ENCODE peak calls at places on chromosome 21, in seven cellular contexts. One of them, this sample, is unnamed.
A peak's percentile ranks its signal among the peaks of the same experiment; 100 is the strongest.

GRCh38 chr21:22056904-22057303 is 1058.7 kb downstream of the NCAM2 start:
- DNase-seq in right lobe of liver: no peak
- DNase-seq in uterus: no peak
- DNase-seq in cardiac muscle cell: no peak
- DNase-seq in fibroblast of lung: no peak
- DNase-seq in kidney: no peak
- DNase-seq in prostate gland: no peak
- DNase-seq in this sample: no peak

GRCh38 chr21:35226960-35227741 is 178.0 kb upstream of the RUNX1 start:
- DNase-seq in right lobe of liver: no peak
- DNase-seq in uterus: no peak
- DNase-seq in cardiac muscle cell: no peak
- DNase-seq in fibroblast of lung: no peak
- DNase-seq in kidney: no peak
- DNase-seq in prostate gland: no peak
- DNase-seq in this sample: no peak

GRCh38 chr21:35036521-35037383 is 12.3 kb downstream of the RUNX1 start:
- DNase-seq in right lobe of liver: no peak
- DNase-seq in uterus: no peak
- DNase-seq in cardiac muscle cell: no peak
- DNase-seq in fibroblast of lung: no peak
- DNase-seq in kidney: no peak
- DNase-seq in prostate gland: no peak
- DNase-seq in this sample: no peak

GRCh38 chr21:35503646-35504045 is 454.5 kb upstream of the RUNX1 start:
- DNase-seq in right lobe of liver: no peak
- DNase-seq in uterus: no peak
- DNase-seq in cardiac muscle cell: no peak
- DNase-seq in fibroblast of lung: peak; percentile 56
- DNase-seq in kidney: no peak
- DNase-seq in prostate gland: no peak
- DNase-seq in this sample: no peak

GRCh38 chr21:15826147-15826780 is 96.5 kb downstream of the USP25 start:
- DNase-seq in right lobe of liver: no peak
- DNase-seq in uterus: peak; percentile 19
- DNase-seq in cardiac muscle cell: peak; percentile 55
- DNase-seq in fibroblast of lung: peak; percentile 36
- DNase-seq in kidney: no peak
- DNase-seq in prostate gland: peak; percentile 29
- DNase-seq in this sample: no peak

GRCh38 chr21:28833181-28833580 is 159.5 kb downstream of the LTN1 start:
- DNase-seq in right lobe of liver: no peak
- DNase-seq in uterus: no peak
- DNase-seq in cardiac muscle cell: no peak
- DNase-seq in fibroblast of lung: no peak
- DNase-seq in kidney: no peak
- DNase-seq in prostate gland: no peak
- DNase-seq in this sample: no peak

GRCh38 chr21:35583566-35584216 is 476.6 kb downstream of the SETD4 start:
- DNase-seq in right lobe of liver: no peak
- DNase-seq in uterus: no peak
- DNase-seq in cardiac muscle cell: no peak
- DNase-seq in fibroblast of lung: no peak
- DNase-seq in kidney: no peak
- DNase-seq in prostate gland: no peak
- DNase-seq in this sample: no peak

GRCh38 chr21:35578831-35579470 is 481.4 kb downstream of the SETD4 start:
- DNase-seq in right lobe of liver: no peak
- DNase-seq in uterus: no peak
- DNase-seq in cardiac muscle cell: no peak
- DNase-seq in fibroblast of lung: peak; percentile 68
- DNase-seq in kidney: no peak
- DNase-seq in prostate gland: no peak
- DNase-seq in this sample: no peak

GRCh38 chr21:16797530-16797929 is 715.3 kb upstream of the CXADR start:
- DNase-seq in right lobe of liver: no peak
- DNase-seq in uterus: no peak
- DNase-seq in cardiac muscle cell: no peak
- DNase-seq in fibroblast of lung: no peak
- DNase-seq in kidney: no peak
- DNase-seq in prostate gland: no peak
- DNase-seq in this sample: no peak

GRCh38 chr21:43865471-43866181 is 603 bp downstream of the AGPAT3 start:
- DNase-seq in right lobe of liver: peak; percentile 76
- DNase-seq in uterus: peak; percentile 40
- DNase-seq in cardiac muscle cell: peak; percentile 28
- DNase-seq in fibroblast of lung: peak; percentile 26
- DNase-seq in kidney: no peak
- DNase-seq in prostate gland: no peak
- DNase-seq in this sample: peak; percentile 97

GRCh38 chr21:36065497-36066036 is 4.3 kb upstream of the CBR1 start:
- DNase-seq in right lobe of liver: no peak
- DNase-seq in uterus: no peak
- DNase-seq in cardiac muscle cell: no peak
- DNase-seq in fibroblast of lung: peak; percentile 64
- DNase-seq in kidney: no peak
- DNase-seq in prostate gland: no peak
- DNase-seq in this sample: peak; percentile 81

GRCh38 chr21:10539956-10540355 is 18.6 kb downstream of the TPTE start:
- DNase-seq in right lobe of liver: no peak
- DNase-seq in uterus: no peak
- DNase-seq in cardiac muscle cell: no peak
- DNase-seq in fibroblast of lung: no peak
- DNase-seq in kidney: no peak
- DNase-seq in prostate gland: no peak
- DNase-seq in this sample: no peak

GRCh38 chr21:9008636-9009035 is 1512.7 kb upstream of the TPTE start:
- DNase-seq in right lobe of liver: peak; percentile 25
- DNase-seq in uterus: no peak
- DNase-seq in cardiac muscle cell: no peak
- DNase-seq in fibroblast of lung: no peak
- DNase-seq in kidney: no peak
- DNase-seq in prostate gland: no peak
- DNase-seq in this sample: peak; percentile 46

GRCh38 chr21:36350282-36350910 is 30.4 kb downstream of the MORC3 start:
- DNase-seq in right lobe of liver: no peak
- DNase-seq in uterus: no peak
- DNase-seq in cardiac muscle cell: no peak
- DNase-seq in fibroblast of lung: peak; percentile 74
- DNase-seq in kidney: no peak
- DNase-seq in prostate gland: no peak
- DNase-seq in this sample: peak; percentile 72

GRCh38 chr21:25964009-25964408 is 206.6 kb downstream of the APP start:
- DNase-seq in right lobe of liver: no peak
- DNase-seq in uterus: no peak
- DNase-seq in cardiac muscle cell: no peak
- DNase-seq in fibroblast of lung: peak; percentile 65
- DNase-seq in kidney: no peak
- DNase-seq in prostate gland: no peak
- DNase-seq in this sample: no peak

GRCh38 chr21:45120975-45121374 is 46.6 kb downstream of the ADARB1 start:
- DNase-seq in right lobe of liver: no peak
- DNase-seq in uterus: peak; percentile 71
- DNase-seq in cardiac muscle cell: no peak
- DNase-seq in fibroblast of lung: no peak
- DNase-seq in kidney: no peak
- DNase-seq in prostate gland: peak; percentile 71
- DNase-seq in this sample: no peak

GRCh38 chr21:18468775-18469174 is 65.2 kb upstream of the TMPRSS15 start:
- DNase-seq in right lobe of liver: no peak
- DNase-seq in uterus: no peak
- DNase-seq in cardiac muscle cell: no peak
- DNase-seq in fibroblast of lung: no peak
- DNase-seq in kidney: no peak
- DNase-seq in prostate gland: no peak
- DNase-seq in this sample: no peak

GRCh38 chr21:40886931-40887330 is 40.0 kb upstream of the DSCAM start:
- DNase-seq in right lobe of liver: no peak
- DNase-seq in uterus: no peak
- DNase-seq in cardiac muscle cell: no peak
- DNase-seq in fibroblast of lung: no peak
- DNase-seq in kidney: no peak
- DNase-seq in prostate gland: peak; percentile 68
- DNase-seq in this sample: no peak

GRCh38 chr21:37032877-37033471 is 26.5 kb downstream of the RIPPLY3 start:
- DNase-seq in right lobe of liver: no peak
- DNase-seq in uterus: no peak
- DNase-seq in cardiac muscle cell: no peak
- DNase-seq in fibroblast of lung: peak; percentile 78
- DNase-seq in kidney: no peak
- DNase-seq in prostate gland: no peak
- DNase-seq in this sample: peak; percentile 72

GRCh38 chr21:43933146-43933673 is 68.2 kb downstream of the AGPAT3 start:
- DNase-seq in right lobe of liver: peak; percentile 5
- DNase-seq in uterus: no peak
- DNase-seq in cardiac muscle cell: no peak
- DNase-seq in fibroblast of lung: no peak
- DNase-seq in kidney: no peak
- DNase-seq in prostate gland: no peak
- DNase-seq in this sample: no peak

GRCh38 chr21:24894324-24894723 is 713.0 kb downstream of the MRPL39 start:
- DNase-seq in right lobe of liver: no peak
- DNase-seq in uterus: no peak
- DNase-seq in cardiac muscle cell: no peak
- DNase-seq in fibroblast of lung: no peak
- DNase-seq in kidney: no peak
- DNase-seq in prostate gland: no peak
- DNase-seq in this sample: no peak

GRCh38 chr21:24896735-24897124 is 710.6 kb downstream of the MRPL39 start:
- DNase-seq in right lobe of liver: no peak
- DNase-seq in uterus: no peak
- DNase-seq in cardiac muscle cell: no peak
- DNase-seq in fibroblast of lung: no peak
- DNase-seq in kidney: no peak
- DNase-seq in prostate gland: no peak
- DNase-seq in this sample: no peak

GRCh38 chr21:24897883-24898282 is 709.4 kb downstream of the MRPL39 start:
- DNase-seq in right lobe of liver: no peak
- DNase-seq in uterus: no peak
- DNase-seq in cardiac muscle cell: no peak
- DNase-seq in fibroblast of lung: no peak
- DNase-seq in kidney: no peak
- DNase-seq in prostate gland: no peak
- DNase-seq in this sample: no peak

GRCh38 chr21:24895885-24896734 is 711.2 kb downstream of the MRPL39 start:
- DNase-seq in right lobe of liver: no peak
- DNase-seq in uterus: no peak
- DNase-seq in cardiac muscle cell: peak; percentile 29
- DNase-seq in fibroblast of lung: peak; percentile 42
- DNase-seq in kidney: no peak
- DNase-seq in prostate gland: peak; percentile 18
- DNase-seq in this sample: no peak

GRCh38 chr21:24899138-24899537 is 708.1 kb downstream of the MRPL39 start:
- DNase-seq in right lobe of liver: no peak
- DNase-seq in uterus: no peak
- DNase-seq in cardiac muscle cell: no peak
- DNase-seq in fibroblast of lung: no peak
- DNase-seq in kidney: no peak
- DNase-seq in prostate gland: no peak
- DNase-seq in this sample: no peak
- H3K4me3 ChIP-seq in right lobe of liver: no peak overlapping the region
- H3K4me3 ChIP-seq in uterus: no peak overlapping the region
- H3K4me3 ChIP-seq in cardiac muscle cell: no peak overlapping the region
- H3K4me3 ChIP-seq in fibroblast of lung: no peak overlapping the region
- H3K4me3 ChIP-seq in kidney: no peak overlapping the region
- H3K4me3 ChIP-seq in prostate gland: no peak overlapping the region
- H3K4me3 ChIP-seq in this sample: no peak overlapping the region

GRCh38 chr21:42012763-42013329 is 2.7 kb upstream of the ZBTB21 start:
- DNase-seq in right lobe of liver: no peak
- DNase-seq in uterus: no peak
- DNase-seq in cardiac muscle cell: no peak
- DNase-seq in fibroblast of lung: no peak
- DNase-seq in kidney: no peak
- DNase-seq in prostate gland: no peak
- DNase-seq in this sample: peak; percentile 15

GRCh38 chr21:42009831-42010506 is at the start of gene ZBTB21:
- DNase-seq in right lobe of liver: peak; percentile 99
- DNase-seq in uterus: peak; percentile 99
- DNase-seq in cardiac muscle cell: peak; percentile 98
- DNase-seq in fibroblast of lung: peak; percentile 93
- DNase-seq in kidney: peak; percentile 99
- DNase-seq in prostate gland: peak; percentile 98
- DNase-seq in this sample: peak; percentile 99

GRCh38 chr21:42009018-42009830 is 936 bp downstream of the ZBTB21 start:
- DNase-seq in right lobe of liver: peak; percentile 76
- DNase-seq in uterus: peak; percentile 54
- DNase-seq in cardiac muscle cell: peak; percentile 62
- DNase-seq in fibroblast of lung: peak; percentile 65
- DNase-seq in kidney: peak; percentile 89
- DNase-seq in prostate gland: peak; percentile 27
- DNase-seq in this sample: peak; percentile 82

GRCh38 chr21:42012344-42012743 is 2.2 kb upstream of the ZBTB21 start:
- DNase-seq in right lobe of liver: no peak
- DNase-seq in uterus: no peak
- DNase-seq in cardiac muscle cell: no peak
- DNase-seq in fibroblast of lung: no peak
- DNase-seq in kidney: no peak
- DNase-seq in prostate gland: no peak
- DNase-seq in this sample: no peak

GRCh38 chr21:42010507-42011493 is 640 bp upstream of the ZBTB21 start:
- DNase-seq in right lobe of liver: peak; percentile 54
- DNase-seq in uterus: no peak
- DNase-seq in cardiac muscle cell: peak; percentile 63
- DNase-seq in fibroblast of lung: peak; percentile 12
- DNase-seq in kidney: peak; percentile 89
- DNase-seq in prostate gland: peak; percentile 43
- DNase-seq in this sample: peak; percentile 74
- TF ChIP-seq CTCF in right lobe of liver: peak; percentile 32
- TF ChIP-seq CTCF in uterus: no peak
- TF ChIP-seq CTCF in cardiac muscle cell: no peak
- TF ChIP-seq CTCF in fibroblast of lung: peak; percentile 6
- TF ChIP-seq CTCF in kidney: peak; percentile 9
- TF ChIP-seq CTCF in prostate gland: no peak
- TF ChIP-seq CTCF in this sample: no peak

GRCh38 chr21:42522771-42523170 is 9.1 kb downstream of the SLC37A1 start:
- DNase-seq in right lobe of liver: no peak
- DNase-seq in uterus: no peak
- DNase-seq in cardiac muscle cell: no peak
- DNase-seq in fibroblast of lung: no peak
- DNase-seq in kidney: no peak
- DNase-seq in prostate gland: no peak
- DNase-seq in this sample: no peak
- H3K4me1 ChIP-seq in right lobe of liver: peaks cover 17% of the 10 kb centered on the region
- H3K4me1 ChIP-seq in uterus: peaks cover 6% of the 10 kb centered on the region
- H3K4me1 ChIP-seq in cardiac muscle cell: peaks cover 25% of the 10 kb centered on the region
- H3K4me1 ChIP-seq in fibroblast of lung: peaks cover 7% of the 10 kb centered on the region
- H3K4me1 ChIP-seq in kidney: peaks cover 11% of the 10 kb centered on the region
- H3K4me1 ChIP-seq in prostate gland: peaks cover 36% of the 10 kb centered on the region
- H3K4me1 ChIP-seq in this sample: peaks cover 17% of the 10 kb centered on the region

GRCh38 chr21:46410516-46410915 is 48.2 kb upstream of the DIP2A start:
- DNase-seq in right lobe of liver: no peak
- DNase-seq in uterus: no peak
- DNase-seq in cardiac muscle cell: no peak
- DNase-seq in fibroblast of lung: no peak
- DNase-seq in kidney: peak; percentile 38
- DNase-seq in prostate gland: no peak
- DNase-seq in this sample: no peak
- H3K4me3 ChIP-seq in right lobe of liver: no peak overlapping the region
- H3K4me3 ChIP-seq in uterus: no peak overlapping the region
- H3K4me3 ChIP-seq in cardiac muscle cell: no peak overlapping the region
- H3K4me3 ChIP-seq in fibroblast of lung: no peak overlapping the region
- H3K4me3 ChIP-seq in kidney: no peak overlapping the region
- H3K4me3 ChIP-seq in prostate gland: no peak overlapping the region
- H3K4me3 ChIP-seq in this sample: no peak overlapping the region